ENCODE peak calls at places on chromosomes 4 and X, in ten cellular contexts. H is BJ, R is lung, L is GM06990, U is dorsolateral prefrontal cortex, Z is astrocyte of the spinal cord, S is Caco-2, C is endothelial cell of umbilical vein, G is AG10803, K is cardiac muscle cell. W is an unnamed sample.
A peak's percentile ranks its signal among the peaks of the same experiment; 100 is the strongest.

GRCh38 chr4:7295201-7295916 is 103.0 kb downstream of the SORCS2 start:
- DNase-seq in C (no peak), G (no peak), R (peak; percentile 51), S (no peak), U (peak; percentile 85), H (no peak), Z (no peak), K (no peak), L (no peak), W (no peak)

GRCh38 chrX:54411732-54412131 is 28.5 kb upstream of the TSR2 start:
- DNase-seq in R (no peak), C (no peak), S (no peak), L (no peak), H (no peak), Z (no peak), K (no peak), U (no peak), G (no peak), W (no peak)

GRCh38 chrX:154819771-154820341 is 14.6 kb upstream of the MPP1 start:
- DNase-seq in U (no peak), K (no peak), Z (no peak), G (no peak), R (no peak), S (no peak), L (no peak), C (no peak), H (no peak), W (no peak)

GRCh38 chr4:140344111-140344510 is 29.3 kb upstream of the SCOC start:
- DNase-seq in G (peak; percentile 77), Z (no peak), C (no peak), L (no peak), H (no peak), S (no peak), R (no peak), U (no peak), K (no peak), W (no peak)

GRCh38 chrX:109840585-109840984 is 107.5 kb upstream of the ACSL4 start:
- DNase-seq in H (peak; percentile 69), Z (peak; percentile 94), S (no peak), U (no peak), C (no peak), R (peak; percentile 38), L (no peak), K (no peak), G (peak; percentile 92), W (no peak)

GRCh38 chrX:77785400-77785745 is 643 bp downstream of the ATRX start:
- DNase-seq in H (no peak), S (no peak), C (no peak), L (no peak), K (peak; percentile 31), G (peak; percentile 11), R (no peak), U (no peak), Z (peak; percentile 18), W (no peak)

GRCh38 chrX:68648960-68649359 is 1.5 kb downstream of the STARD8 start:
- DNase-seq in U (no peak), R (no peak), Z (no peak), H (no peak), G (peak; percentile 46), S (no peak), K (peak; percentile 39), L (no peak), C (no peak), W (no peak)

GRCh38 chr4:184189966-184190365 is 27.7 kb downstream of the ENPP6 start:
- DNase-seq in H (no peak), S (no peak), C (no peak), Z (no peak), U (no peak), K (peak; percentile 33), G (no peak), R (no peak), L (no peak), W (no peak)

GRCh38 chr4:144712775-144713174 is 66.8 kb downstream of the HHIP start:
- DNase-seq in C (no peak), Z (peak; percentile 71), L (no peak), G (peak; percentile 27), R (no peak), S (no peak), K (no peak), U (no peak), H (peak; percentile 33), W (no peak)

GRCh38 chr4:86357608-86358007 is 2.2 kb downstream of the MAPK10 start:
- DNase-seq in S (no peak), L (no peak), G (no peak), H (no peak), U (no peak), R (no peak), K (no peak), Z (no peak), C (no peak), W (no peak)

GRCh38 chr4:74284074-74284473 is 24.2 kb upstream of the EPGN start:
- DNase-seq in G (peak; percentile 64), S (no peak), K (no peak), H (peak; percentile 42), L (no peak), Z (peak; percentile 61), C (no peak), R (no peak), U (no peak), W (no peak)

GRCh38 chr4:41234424-41234823 is 20.1 kb upstream of the APBB2 start:
- DNase-seq in L (no peak), S (no peak), G (no peak), C (no peak), K (no peak), H (no peak), Z (no peak), R (no peak), U (no peak), W (no peak)

GRCh38 chr4:41236508-41236907 is 20.2 kb upstream of the UCHL1 start:
- DNase-seq in G (no peak), R (no peak), U (no peak), Z (no peak), S (no peak), C (no peak), L (no peak), H (no peak), K (no peak), W (no peak)

GRCh38 chr4:41236046-41236445 is 20.7 kb upstream of the UCHL1 start:
- DNase-seq in H (no peak), S (no peak), G (peak; percentile 31), K (no peak), U (no peak), Z (no peak), L (no peak), C (no peak), R (no peak), W (no peak)

GRCh38 chr4:41232406-41232805 is 18.1 kb upstream of the APBB2 start:
- DNase-seq in S (no peak), Z (no peak), G (no peak), K (no peak), C (peak; percentile 38), R (no peak), L (no peak), U (no peak), H (no peak), W (no peak)
- TF ChIP-seq CTCF in S (no peak), Z (peak; percentile 19), G (no peak), K (peak; percentile 12), C (peak; percentile 7), R (no peak), L (peak; percentile 15), U (no peak), H (no peak), W (no peak)

GRCh38 chr4:3246458-3247398 is 2.2 kb upstream of the MSANTD1 start:
- DNase-seq in Z (no peak), S (no peak), H (no peak), R (no peak), C (no peak), G (no peak), L (no peak), U (no peak), K (no peak), W (no peak)
- TF ChIP-seq CTCF in Z (no peak), S (no peak), H (no peak), R (no peak), C (peak; percentile 5), G (no peak), L (no peak), U (no peak), K (peak; percentile 4), W (no peak)

GRCh38 chr4:1329408-1330371 is 17.3 kb upstream of the UVSSA start:
- DNase-seq in G (no peak), H (no peak), S (no peak), K (no peak), L (no peak), R (no peak), C (no peak), U (no peak), Z (no peak), W (no peak)

GRCh38 chr4:1325681-1326635 is 21.1 kb upstream of the UVSSA start:
- DNase-seq in L (no peak), Z (no peak), G (no peak), H (no peak), C (no peak), K (no peak), S (no peak), U (no peak), R (no peak), W (no peak)

GRCh38 chr4:1326751-1327525 is 20.1 kb upstream of the UVSSA start:
- DNase-seq in Z (no peak), H (no peak), L (no peak), C (no peak), G (no peak), K (no peak), U (no peak), S (no peak), R (no peak), W (no peak)

GRCh38 chr4:1328267-1329155 is 18.5 kb upstream of the UVSSA start:
- DNase-seq in U (no peak), Z (no peak), H (no peak), L (no peak), K (no peak), R (no peak), C (no peak), S (no peak), G (no peak), W (no peak)

GRCh38 chr4:1327526-1328266 is 19.3 kb upstream of the UVSSA start:
- DNase-seq in G (no peak), C (no peak), L (no peak), K (no peak), U (no peak), H (no peak), Z (no peak), R (no peak), S (no peak), W (no peak)
- TF ChIP-seq CTCF in G (no peak), C (no peak), L (no peak), K (no peak), U (no peak), H (no peak), Z (no peak), R (no peak), S (no peak), W (no peak)

DNA sequence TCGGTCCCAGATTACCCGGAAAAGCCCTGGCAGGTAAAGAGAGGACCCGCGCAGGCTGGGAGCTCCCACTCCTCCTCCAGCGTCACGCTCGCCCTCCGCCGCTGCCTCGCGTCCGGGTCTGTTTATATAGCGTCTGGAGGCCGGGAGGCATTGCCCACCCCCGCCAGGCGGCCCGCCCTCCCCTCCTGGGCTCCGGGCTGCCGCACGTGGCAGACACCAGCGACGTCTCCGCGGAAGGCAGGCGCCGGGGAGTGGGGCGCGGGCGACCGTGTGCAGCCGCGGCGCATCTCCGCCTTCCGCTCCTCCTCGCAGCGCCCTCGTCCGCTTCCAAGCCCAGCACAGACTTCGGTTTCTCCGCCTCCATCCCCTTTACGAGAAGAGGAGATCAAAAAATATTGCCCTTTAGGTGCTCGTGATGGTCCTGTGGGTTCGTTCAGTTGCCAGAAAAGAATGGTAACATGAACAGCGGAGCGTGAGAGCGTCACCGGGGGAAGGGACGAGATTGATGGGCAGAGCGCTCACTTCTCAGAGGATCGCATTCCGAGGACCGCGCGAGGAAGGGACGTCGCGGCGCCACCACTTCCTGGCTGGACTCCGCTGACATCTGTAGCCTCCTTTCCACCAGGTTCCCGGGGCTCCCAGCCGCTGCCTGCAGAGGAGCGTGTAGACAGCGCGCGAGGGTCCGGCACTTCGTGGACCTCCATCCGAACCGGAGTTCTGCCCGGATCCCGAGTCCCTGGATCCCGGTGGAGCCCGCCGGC is at the start of gene GALNTL6:
- DNase-seq in K (peak; percentile 36), U (no peak), S (no peak), C (no peak), Z (peak; percentile 10), L (peak; percentile 12), R (no peak), H (no peak), G (peak; percentile 5), W (peak; percentile 54)
- TF ChIP-seq CTCF in K (no peak), U (no peak), S (no peak), C (no peak), Z (no peak), L (no peak), R (no peak), H (no peak), G (no peak), W (no peak)